ENCODE peak calls at places on chromosomes 11 and 22, in five cellular contexts. W, Z, D, O and X are unnamed samples.

GRCh38 chr11:58391879-58392278 is 14.8 kb downstream of the OR5B3 start:
- ATAC-seq in W (no peak), Z (no peak), D (no peak), O (no peak), X (no peak)

GRCh38 chr22:31105282-31105929 is 2.0 kb downstream of the SELENOM start:
- ATAC-seq in W (no peak), Z (no peak), D (no peak), O (no peak), X (no peak)

GRCh38 chr11:113906038-113906437 is 1.4 kb downstream of the HTR3B start:
- ATAC-seq in W (no peak), Z (no peak), D (peak), O (peak), X (no peak)

GRCh38 chr11:16336721-16337120 is 19.6 kb downstream of the SOX6 start:
- ATAC-seq in W (no peak), Z (no peak), D (peak), O (no peak), X (no peak)

GRCh38 chr22:37549704-37550059 is 10.6 kb upstream of the CDC42EP1 start:
- ATAC-seq in W (no peak), Z (no peak), D (no peak), O (no peak), X (no peak)

GRCh38 chr11:3007404-3008010 is 15.4 kb upstream of the NAP1L4 start:
- ATAC-seq in W (no peak), Z (no peak), D (peak), O (no peak), X (no peak)

GRCh38 chr11:46895821-46896220 is 22.5 kb downstream of the LRP4 start:
- ATAC-seq in W (peak), Z (no peak), D (no peak), O (no peak), X (no peak)

GRCh38 chr11:2186669-2187266 is 15.2 kb upstream of the TH start:
- ATAC-seq in W (no peak), Z (peak), D (peak), O (peak), X (no peak)

GRCh38 chr11:28535677-28536076 is 427.5 kb downstream of the METTL15 start:
- ATAC-seq in W (no peak), Z (no peak), D (no peak), O (no peak), X (no peak)

GRCh38 chr11:2924381-2924780 is 4.8 kb downstream of the PHLDA2 start:
- ATAC-seq in W (no peak), Z (no peak), D (no peak), O (peak), X (no peak)

GRCh38 chr11:130340671-130341319 is 26.1 kb upstream of the ZBTB44 start:
- ATAC-seq in W (no peak), Z (no peak), D (no peak), O (no peak), X (no peak)

GRCh38 chr11:115939104-115939503 is 434.9 kb upstream of the CADM1 start:
- ATAC-seq in W (peak), Z (peak), D (no peak), O (no peak), X (peak)

GRCh38 chr22:30265131-30265720 is 1.4 kb downstream of the OSM start:
- ATAC-seq in W (no peak), Z (no peak), D (no peak), O (peak), X (no peak)

GRCh38 chr11:86418929-86419328 is 44.2 kb downstream of the CCDC81 start:
- ATAC-seq in W (no peak), Z (peak), D (peak), O (peak), X (no peak)

GRCh38 chr22:24819941-24820461 is 14.0 kb downstream of the SGSM1 start:
- ATAC-seq in W (peak), Z (no peak), D (no peak), O (peak), X (peak)

GRCh38 chr22:27388090-27388600 is 413.4 kb downstream of the MN1 start:
- ATAC-seq in W (no peak), Z (peak), D (no peak), O (no peak), X (no peak)
- TF ChIP-seq EP300 in W (no peak), Z (no peak), D (no peak), O (no peak), X (no peak)

GRCh38 chr11:12186683-12187082 is 76.3 kb downstream of the MICAL2 start:
- ATAC-seq in W (no peak), Z (no peak), D (no peak), O (no peak), X (no peak)

GRCh38 chr11:12184696-12185095 is 74.3 kb downstream of the MICAL2 start:
- ATAC-seq in W (no peak), Z (no peak), D (no peak), O (no peak), X (no peak)

GRCh38 chr11:12187399-12187798 is 77.0 kb downstream of the MICAL2 start:
- ATAC-seq in W (no peak), Z (peak), D (peak), O (no peak), X (no peak)

GRCh38 chr11:12185106-12185690 is 74.8 kb downstream of the MICAL2 start:
- ATAC-seq in W (no peak), Z (no peak), D (no peak), O (no peak), X (no peak)

GRCh38 chr11:12185914-12186313 is 75.5 kb downstream of the MICAL2 start:
- ATAC-seq in W (peak), Z (no peak), D (no peak), O (no peak), X (peak)
- TF ChIP-seq CTCF in W (no peak), Z (no peak), D (no peak), O (no peak), X (no peak)

GRCh38 chr22:17845340-17845739 is 71.1 kb upstream of the BID start:
- ATAC-seq in W (no peak), Z (no peak), D (no peak), O (no peak), X (no peak)

GRCh38 chr22:17844150-17844549 is 69.9 kb upstream of the BID start:
- ATAC-seq in W (no peak), Z (no peak), D (no peak), O (no peak), X (no peak)

GRCh38 chr22:17845790-17846189 is 71.5 kb upstream of the BID start:
- ATAC-seq in W (peak), Z (no peak), D (no peak), O (no peak), X (peak)

GRCh38 chr22:17847360-17848078 is 73.2 kb upstream of the BID start:
- ATAC-seq in W (no peak), Z (no peak), D (peak), O (no peak), X (no peak)

DNA sequence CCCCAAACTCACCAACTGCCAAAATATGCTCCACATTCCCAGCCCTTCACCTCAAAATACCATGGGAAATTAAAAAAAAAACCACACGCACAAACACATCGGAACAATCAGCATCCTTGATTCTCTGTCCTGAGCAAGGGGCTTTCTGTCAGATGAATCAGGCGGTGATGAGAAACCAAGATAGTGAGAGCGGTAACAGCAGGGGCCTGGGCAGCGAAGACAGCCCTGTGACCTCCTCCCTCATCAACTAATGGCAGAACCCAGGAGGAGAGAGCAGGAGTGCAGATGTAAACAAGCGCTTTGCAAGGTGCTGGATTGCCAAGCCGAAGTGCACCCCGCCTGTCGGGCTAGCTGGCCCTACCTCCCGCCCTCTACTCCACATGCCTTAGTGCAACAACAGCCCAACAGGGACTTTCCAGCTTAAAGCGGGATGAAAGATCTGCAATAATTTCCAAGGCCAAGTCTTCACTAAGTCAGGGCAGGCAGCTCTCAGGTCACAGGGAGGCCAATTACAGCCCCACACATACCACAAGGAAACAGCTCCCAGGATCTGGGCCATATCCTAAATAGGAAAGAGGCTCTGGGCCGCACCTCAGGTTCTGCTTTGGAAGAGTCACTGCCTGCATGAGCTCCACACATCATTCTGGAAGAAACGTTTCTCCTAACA is 72.2 kb upstream of the BID start:
- ATAC-seq in W (peak), Z (no peak), D (no peak), O (peak), X (peak)
- TF ChIP-seq POLR2AphosphoS5 in W (no peak), Z (no peak), D (no peak), O (no peak), X (peak)

DNA sequence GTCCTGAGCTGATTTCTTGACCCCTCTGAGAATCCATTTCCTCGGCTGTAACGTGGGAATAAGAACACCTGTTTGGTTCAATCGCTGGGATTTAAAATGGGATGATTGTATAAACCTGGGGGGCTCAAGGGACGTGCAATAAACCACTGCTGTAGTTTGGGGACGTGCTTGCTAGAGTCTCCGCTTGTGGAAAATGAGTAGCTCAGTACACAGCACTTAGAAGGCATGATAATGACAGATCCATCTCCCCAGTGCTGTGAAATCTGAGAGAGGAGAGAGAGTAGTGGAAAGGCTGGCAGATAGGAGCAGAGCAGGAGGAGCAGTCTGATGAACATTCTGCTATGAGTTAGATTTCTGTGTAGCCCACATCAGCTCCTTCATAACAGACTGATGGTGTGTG is 256.5 kb downstream of the MN1 start:
- ATAC-seq in W (no peak), Z (no peak), D (no peak), O (no peak), X (no peak)
- TF ChIP-seq EP300 in W (no peak), Z (no peak), D (no peak), O (no peak), X (no peak)

GRCh38 chr11:19253817-19254216 is 13.1 kb upstream of the E2F8 start:
- ATAC-seq in W (no peak), Z (no peak), D (no peak), O (no peak), X (no peak)

GRCh38 chr11:19258651-19259230 is 18.0 kb upstream of the E2F8 start:
- ATAC-seq in W (no peak), Z (peak), D (no peak), O (no peak), X (no peak)

GRCh38 chr11:19263333-19263732 is 22.6 kb upstream of the E2F8 start:
- ATAC-seq in W (no peak), Z (no peak), D (no peak), O (no peak), X (no peak)

DNA sequence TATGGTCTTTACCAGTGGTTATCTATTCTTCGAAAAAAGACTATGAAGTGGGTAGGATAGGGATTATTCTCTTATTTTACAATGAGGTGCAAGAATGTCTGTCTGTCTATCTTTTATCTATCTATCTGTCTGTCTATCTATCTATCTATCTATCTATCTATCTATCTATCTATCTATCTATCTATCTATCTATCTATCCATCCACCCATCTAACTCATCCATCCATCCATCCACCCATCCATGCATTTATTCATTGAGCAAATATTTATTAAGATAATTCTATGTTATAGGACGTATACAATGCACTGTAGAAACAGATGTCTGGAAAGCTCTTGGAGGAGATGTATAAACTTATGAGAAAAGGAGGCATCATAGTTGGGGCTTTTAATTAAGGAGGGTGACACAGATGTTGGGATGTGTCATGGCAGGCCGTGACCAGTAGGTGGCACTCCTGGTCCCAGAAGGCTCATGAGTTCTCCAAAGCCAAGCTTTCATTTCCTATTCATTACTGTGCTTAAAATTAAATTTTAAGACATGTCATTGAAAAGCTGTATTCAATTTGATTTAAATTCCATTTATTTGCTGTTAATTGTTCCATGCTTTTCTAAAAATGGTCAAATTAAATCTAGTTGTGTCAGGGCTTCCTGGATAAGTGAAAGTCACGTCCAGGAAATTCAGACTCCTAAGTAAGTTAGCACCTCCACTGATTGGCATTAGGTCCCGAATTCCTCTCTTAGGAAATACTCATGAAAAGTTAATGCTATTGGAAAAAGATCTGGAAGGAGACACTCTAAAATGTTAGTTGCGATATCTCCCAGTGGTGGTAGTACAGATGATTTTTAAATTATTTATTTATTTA is 19.0 kb upstream of the E2F8 start:
- ATAC-seq in W (peak), Z (peak), D (peak), O (peak), X (peak)
- TF ChIP-seq CTCF in W (peak), Z (peak), D (peak), O (peak), X (peak)

GRCh38 chr11:65438257-65439151 is 15.9 kb downstream of the NEAT1 start:
- ATAC-seq in W (no peak), Z (no peak), D (no peak), O (no peak), X (no peak)
- TF ChIP-seq POLR2AphosphoS5 in W (no peak), Z (no peak), D (no peak), O (peak), X (no peak)

DNA sequence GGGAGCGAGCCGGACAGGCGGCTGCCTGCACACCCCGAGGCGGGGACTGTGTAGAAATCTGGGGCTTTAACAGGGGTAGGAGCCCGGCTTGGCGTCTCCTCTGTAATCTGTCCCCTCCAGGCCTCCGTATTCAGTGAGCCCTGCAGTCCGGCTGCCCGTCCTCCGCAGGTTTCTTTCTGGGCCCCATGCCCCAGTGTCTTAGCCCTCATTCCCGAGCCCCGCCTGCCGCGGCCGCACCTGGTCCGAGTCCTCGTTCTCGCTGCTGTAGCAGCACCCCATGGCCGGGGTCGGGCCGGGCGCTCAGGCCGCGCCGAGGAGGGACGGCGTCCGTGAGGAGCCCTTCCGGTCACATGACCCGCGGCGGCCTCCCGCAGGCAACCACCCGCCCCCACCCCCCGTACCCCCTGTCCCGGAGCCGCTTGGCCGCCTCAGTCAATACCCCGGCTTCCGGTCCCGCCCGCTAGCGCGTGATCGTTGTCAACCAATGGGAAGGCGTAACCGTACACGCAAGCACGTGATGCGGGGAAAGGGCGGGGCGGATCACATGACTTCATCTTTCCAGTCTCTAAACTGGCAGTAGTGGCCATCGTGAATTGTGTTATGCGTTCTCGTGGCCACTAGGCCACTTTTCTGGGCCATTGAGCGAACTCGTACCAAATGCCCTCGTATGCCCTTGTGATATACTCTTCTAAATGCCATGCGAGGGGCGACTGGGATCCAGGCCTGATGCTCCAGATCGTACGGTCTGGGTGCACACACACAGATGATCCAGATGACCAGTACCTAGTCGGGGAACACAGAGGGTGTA is at the start of gene LAMTOR1:
- ATAC-seq in W (peak), Z (peak), D (peak), O (peak), X (peak)
- TF ChIP-seq EP300 in W (peak), Z (peak), D (no peak), O (no peak), X (no peak)